ENCODE peak calls at places on chromosomes 13 and 19, in eight cellular contexts. One of them, this sample, is unnamed.

GRCh38 chr19:47432499-47432898 is 13.2 kb upstream of the MEIS3 start:
- DNase-seq in iPS-NIHi11: no peak
- DNase-seq in KBM-7: no peak
- DNase-seq in M059J: no peak
- DNase-seq in stimulated activated CD8-positive, alpha-beta memory T cell treated with anti-CD3 and anti-CD28 coated beads, Interleukin-2, amount 100 ng/mL, for 1 hour: no peak
- DNase-seq in COR-L47: no peak
- DNase-seq in HCT116: no peak
- DNase-seq in AG08395: no peak
- DNase-seq in this sample: no peak

GRCh38 chr19:43594710-43595604 is 977 bp downstream of the IRGQ start:
- DNase-seq in iPS-NIHi11: peak
- DNase-seq in COR-L47: peak
- DNase-seq in HCT116: peak
- DNase-seq in stimulated activated CD8-positive, alpha-beta memory T cell treated with anti-CD3 and anti-CD28 coated beads, Interleukin-2, amount 100 ng/mL, for 1 hour: peak
- DNase-seq in M059J: peak
- DNase-seq in AG08395: peak
- DNase-seq in KBM-7: peak
- DNase-seq in this sample: peak

GRCh38 chr19:47210689-47211316 is 20.2 kb downstream of the BBC3 start:
- DNase-seq in AG08395: peak
- DNase-seq in M059J: peak
- DNase-seq in stimulated activated CD8-positive, alpha-beta memory T cell treated with anti-CD3 and anti-CD28 coated beads, Interleukin-2, amount 100 ng/mL, for 1 hour: peak
- DNase-seq in HCT116: no peak
- DNase-seq in iPS-NIHi11: peak
- DNase-seq in KBM-7: peak
- DNase-seq in COR-L47: peak
- DNase-seq in this sample: peak

GRCh38 chr19:29858000-29858596 is 46.3 kb downstream of the CCNE1 start:
- DNase-seq in COR-L47: peak
- DNase-seq in M059J: peak
- DNase-seq in AG08395: no peak
- DNase-seq in stimulated activated CD8-positive, alpha-beta memory T cell treated with anti-CD3 and anti-CD28 coated beads, Interleukin-2, amount 100 ng/mL, for 1 hour: no peak
- DNase-seq in iPS-NIHi11: peak
- DNase-seq in KBM-7: peak
- DNase-seq in HCT116: no peak
- DNase-seq in this sample: no peak

GRCh38 chr19:23516266-23516665 is 121.0 kb upstream of the ZNF91 start:
- DNase-seq in iPS-NIHi11: no peak
- DNase-seq in stimulated activated CD8-positive, alpha-beta memory T cell treated with anti-CD3 and anti-CD28 coated beads, Interleukin-2, amount 100 ng/mL, for 1 hour: no peak
- DNase-seq in KBM-7: no peak
- DNase-seq in AG08395: no peak
- DNase-seq in M059J: peak
- DNase-seq in HCT116: no peak
- DNase-seq in COR-L47: no peak
- DNase-seq in this sample: no peak

GRCh38 chr19:58468216-58468839 is 1.4 kb downstream of the ZNF324 start:
- DNase-seq in M059J: no peak
- DNase-seq in stimulated activated CD8-positive, alpha-beta memory T cell treated with anti-CD3 and anti-CD28 coated beads, Interleukin-2, amount 100 ng/mL, for 1 hour: no peak
- DNase-seq in iPS-NIHi11: no peak
- DNase-seq in KBM-7: no peak
- DNase-seq in AG08395: no peak
- DNase-seq in COR-L47: no peak
- DNase-seq in HCT116: no peak
- DNase-seq in this sample: no peak

GRCh38 chr19:33434886-33435705 is 61.6 kb downstream of the CEBPG start:
- DNase-seq in iPS-NIHi11: no peak
- DNase-seq in stimulated activated CD8-positive, alpha-beta memory T cell treated with anti-CD3 and anti-CD28 coated beads, Interleukin-2, amount 100 ng/mL, for 1 hour: no peak
- DNase-seq in HCT116: no peak
- DNase-seq in KBM-7: no peak
- DNase-seq in M059J: peak
- DNase-seq in AG08395: peak
- DNase-seq in COR-L47: peak
- DNase-seq in this sample: no peak

GRCh38 chr13:113726961-113727411 is 32.0 kb upstream of the TMEM255B start:
- DNase-seq in stimulated activated CD8-positive, alpha-beta memory T cell treated with anti-CD3 and anti-CD28 coated beads, Interleukin-2, amount 100 ng/mL, for 1 hour: no peak
- DNase-seq in iPS-NIHi11: no peak
- DNase-seq in HCT116: no peak
- DNase-seq in AG08395: no peak
- DNase-seq in KBM-7: no peak
- DNase-seq in COR-L47: no peak
- DNase-seq in M059J: peak
- DNase-seq in this sample: no peak

GRCh38 chr13:94251801-94252200 is 227.7 kb downstream of the DCT start:
- DNase-seq in COR-L47: no peak
- DNase-seq in KBM-7: no peak
- DNase-seq in stimulated activated CD8-positive, alpha-beta memory T cell treated with anti-CD3 and anti-CD28 coated beads, Interleukin-2, amount 100 ng/mL, for 1 hour: no peak
- DNase-seq in HCT116: no peak
- DNase-seq in iPS-NIHi11: no peak
- DNase-seq in M059J: no peak
- DNase-seq in AG08395: peak
- DNase-seq in this sample: no peak

GRCh38 chr19:6737873-6738725 is 719 bp upstream of the GPR108 start:
- DNase-seq in AG08395: peak
- DNase-seq in iPS-NIHi11: no peak
- DNase-seq in COR-L47: peak
- DNase-seq in KBM-7: peak
- DNase-seq in HCT116: no peak
- DNase-seq in M059J: peak
- DNase-seq in stimulated activated CD8-positive, alpha-beta memory T cell treated with anti-CD3 and anti-CD28 coated beads, Interleukin-2, amount 100 ng/mL, for 1 hour: peak
- DNase-seq in this sample: peak

GRCh38 chr13:81058916-81059290 is 718.0 kb upstream of the SPRY2 start:
- DNase-seq in AG08395: no peak
- DNase-seq in COR-L47: no peak
- DNase-seq in KBM-7: no peak
- DNase-seq in M059J: no peak
- DNase-seq in HCT116: no peak
- DNase-seq in stimulated activated CD8-positive, alpha-beta memory T cell treated with anti-CD3 and anti-CD28 coated beads, Interleukin-2, amount 100 ng/mL, for 1 hour: no peak
- DNase-seq in iPS-NIHi11: no peak
- DNase-seq in this sample: no peak

GRCh38 chr13:109691689-109692088 is 94.7 kb downstream of the IRS2 start:
- DNase-seq in iPS-NIHi11: no peak
- DNase-seq in AG08395: no peak
- DNase-seq in M059J: no peak
- DNase-seq in COR-L47: no peak
- DNase-seq in HCT116: no peak
- DNase-seq in KBM-7: no peak
- DNase-seq in stimulated activated CD8-positive, alpha-beta memory T cell treated with anti-CD3 and anti-CD28 coated beads, Interleukin-2, amount 100 ng/mL, for 1 hour: no peak
- DNase-seq in this sample: no peak

GRCh38 chr13:100513987-100514670 is 74.5 kb downstream of the GGACT start:
- DNase-seq in iPS-NIHi11: no peak
- DNase-seq in HCT116: no peak
- DNase-seq in stimulated activated CD8-positive, alpha-beta memory T cell treated with anti-CD3 and anti-CD28 coated beads, Interleukin-2, amount 100 ng/mL, for 1 hour: no peak
- DNase-seq in KBM-7: no peak
- DNase-seq in COR-L47: peak
- DNase-seq in M059J: peak
- DNase-seq in AG08395: no peak
- DNase-seq in this sample: no peak

GRCh38 chr13:110387451-110388140 is 80.5 kb downstream of the COL4A2 start:
- DNase-seq in COR-L47: no peak
- DNase-seq in KBM-7: peak
- DNase-seq in M059J: no peak
- DNase-seq in stimulated activated CD8-positive, alpha-beta memory T cell treated with anti-CD3 and anti-CD28 coated beads, Interleukin-2, amount 100 ng/mL, for 1 hour: no peak
- DNase-seq in AG08395: no peak
- DNase-seq in HCT116: no peak
- DNase-seq in iPS-NIHi11: peak
- DNase-seq in this sample: no peak

This sample was measured in HuH-7.5.